ENCODE peak calls at places on chromosome 21, in eight cellular contexts. K is NCI-H1694 treated with DMSO at 0.1 percent for 48 hours, C is astrocyte of the cerebellum, B is choroid plexus epithelial cell, I is hypothalamus, H is A172, X is KBM-7, M is kidney tubule cell. R is an unnamed sample.

GRCh38 chr21:36700961-36701911 is 2.3 kb downstream of the SIM2 start:
- DNase-seq in K (no peak), C (no peak), B (no peak), I (no peak), H (no peak), X (no peak), M (peak; percentile 35), R (no peak)

GRCh38 chr21:38269567-38269917 is 12.8 kb downstream of the KCNJ15 start:
- DNase-seq in K (no peak), C (no peak), B (no peak), I (no peak), H (no peak), X (no peak), M (no peak), R (no peak)

GRCh38 chr21:38507374-38507942 is 9.2 kb upstream of the ERG start:
- DNase-seq in K (no peak), C (no peak), B (no peak), I (no peak), H (no peak), X (no peak), M (no peak), R (no peak)

GRCh38 chr21:46556802-46557201 is 48.1 kb downstream of the S100B start:
- DNase-seq in K (no peak), C (no peak), B (no peak), I (no peak), H (no peak), X (no peak), M (no peak), R (no peak)

GRCh38 chr21:43758811-43759210 is 17.3 kb downstream of the CSTB start:
- DNase-seq in K (no peak), C (no peak), B (peak; percentile 45), I (no peak), H (no peak), X (no peak), M (no peak), R (no peak)

GRCh38 chr21:16838330-16838729 is 674.5 kb upstream of the CXADR start:
- DNase-seq in K (no peak), C (peak; percentile 33), B (peak; percentile 16), I (no peak), H (no peak), X (no peak), M (peak; percentile 30), R (no peak)

GRCh38 chr21:16211339-16212303 is 481.8 kb downstream of the USP25 start:
- DNase-seq in K (no peak), C (no peak), B (peak; percentile 30), I (no peak), H (peak; percentile 5), X (peak; percentile 62), M (no peak), R (no peak)

GRCh38 chr21:31426235-31426797 is 82.3 kb upstream of the TIAM1 start:
- DNase-seq in K (no peak), C (peak; percentile 85), B (peak; percentile 68), I (no peak), H (no peak), X (no peak), M (peak; percentile 18), R (no peak)

GRCh38 chr21:45125347-45125746 is 51.0 kb downstream of the ADARB1 start:
- DNase-seq in K (no peak), C (no peak), B (no peak), I (no peak), H (no peak), X (no peak), M (no peak), R (no peak)

GRCh38 chr21:45550552-45551210 is 8.4 kb upstream of the SLC19A1 start:
- DNase-seq in K (no peak), C (no peak), B (peak; percentile 36), I (no peak), H (no peak), X (peak; percentile 93), M (peak; percentile 20), R (no peak)

R was measured in breast epithelium.